ENCODE peak calls at places on chromosomes 2 and 18, in four cellular contexts. W, F, B and G are unnamed samples.

GRCh38 chr2:43158259-43158880 is 68.0 kb downstream of the ZFP36L2 start:
- DNase-seq in W (no peak), F (no peak), B (peak), G (no peak)

GRCh38 chr18:35572644-35573043 is 8.9 kb upstream of the GALNT1 start:
- DNase-seq in W (no peak), F (no peak), B (no peak), G (no peak)

GRCh38 chr2:20072436-20073158 is 21.2 kb upstream of the LAPTM4A start:
- DNase-seq in W (no peak), F (no peak), B (no peak), G (no peak)

GRCh38 chr2:142286618-142287017 is 155.8 kb upstream of the LRP1B start:
- DNase-seq in W (no peak), F (no peak), B (peak), G (peak)

GRCh38 chr2:179302764-179303561 is 38.3 kb upstream of the SESTD1 start:
- DNase-seq in W (no peak), F (no peak), B (no peak), G (no peak)

GRCh38 chr2:33013684-33014110 is 66.9 kb downstream of the LTBP1 start:
- DNase-seq in W (no peak), F (no peak), B (no peak), G (no peak)

GRCh38 chr18:5630057-5630765 is 86.4 kb upstream of the EPB41L3 start:
- DNase-seq in W (no peak), F (peak), B (no peak), G (peak)

GRCh38 chr2:204321910-204322765 is 223.1 kb upstream of the PARD3B start:
- DNase-seq in W (no peak), F (no peak), B (no peak), G (no peak)

GRCh38 chr2:176291768-176292393 is 22.6 kb downstream of the MTX2 start:
- DNase-seq in W (peak), F (no peak), B (peak), G (no peak)

GRCh38 chr2:120858361-120858760 is 122.7 kb downstream of the GLI2 start:
- DNase-seq in W (no peak), F (no peak), B (no peak), G (no peak)

GRCh38 chr2:234211797-234212196 is 161.3 kb downstream of the SPP2 start:
- DNase-seq in W (no peak), F (no peak), B (no peak), G (no peak)

GRCh38 chr18:2171840-2172625 is 399.3 kb downstream of the METTL4 start:
- DNase-seq in W (no peak), F (no peak), B (peak), G (no peak)

GRCh38 chr2:70627499-70627898 is 73.9 kb upstream of the TGFA start:
- DNase-seq in W (no peak), F (peak), B (peak), G (no peak)

GRCh38 chr2:25982273-25982967 is at the start of gene KIF3C:
- DNase-seq in W (no peak), F (peak), B (peak), G (peak)

GRCh38 chr2:187055463-187055862 is 206.5 kb upstream of the ZSWIM2 start:
- DNase-seq in W (no peak), F (no peak), B (peak), G (no peak)

GRCh38 chr2:129716781-129717559 is 262.5 kb upstream of the RAB6C start:
- DNase-seq in W (no peak), F (no peak), B (no peak), G (no peak)

GRCh38 chr2:67318966-67319590 is 78.1 kb upstream of the ETAA1 start:
- DNase-seq in W (no peak), F (no peak), B (no peak), G (no peak)

GRCh38 chr2:194883711-194884110 is 773.3 kb upstream of the SLC39A10 start:
- DNase-seq in W (no peak), F (no peak), B (no peak), G (no peak)

GRCh38 chr18:68103561-68103960 is 587.0 kb upstream of the DSEL start:
- DNase-seq in W (no peak), F (no peak), B (no peak), G (no peak)

GRCh38 chr2:132392211-132392610 is 24.4 kb upstream of the GPR39 start:
- DNase-seq in W (no peak), F (no peak), B (no peak), G (no peak)
- TF ChIP-seq SP1 in W (no peak), F (no peak), B (no peak), G (no peak)

GRCh38 chr18:8601277-8602032 is 7.8 kb upstream of the RAB12 start:
- DNase-seq in W (peak), F (no peak), B (no peak), G (no peak)
- TF ChIP-seq FOXM1 in W (peak), F (no peak), B (no peak), G (no peak)

DNA sequence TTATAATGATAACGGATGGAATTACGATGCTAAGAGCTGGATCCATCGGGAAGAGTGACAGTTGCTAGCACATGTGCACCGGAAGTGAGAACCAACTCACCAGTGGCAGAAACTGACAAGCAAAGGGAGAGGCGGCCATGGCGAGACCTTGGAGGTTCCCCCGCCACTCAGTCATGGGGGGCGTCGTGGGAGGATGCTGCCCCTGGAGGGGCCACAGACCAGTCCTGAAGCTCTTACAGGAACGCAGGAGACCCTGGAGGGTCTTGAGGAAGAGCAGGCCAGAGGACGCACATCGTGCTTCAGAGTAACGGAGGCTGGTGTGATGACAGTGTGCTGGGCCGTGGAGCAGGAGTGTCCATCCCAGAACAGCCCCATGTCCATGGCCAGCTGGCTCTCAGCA is 53.1 kb upstream of the KCNG2 start:
- DNase-seq in W (no peak), F (no peak), B (no peak), G (no peak)
- TF ChIP-seq BHLHE40 in W (no peak), F (no peak), B (no peak), G (no peak)

DNA sequence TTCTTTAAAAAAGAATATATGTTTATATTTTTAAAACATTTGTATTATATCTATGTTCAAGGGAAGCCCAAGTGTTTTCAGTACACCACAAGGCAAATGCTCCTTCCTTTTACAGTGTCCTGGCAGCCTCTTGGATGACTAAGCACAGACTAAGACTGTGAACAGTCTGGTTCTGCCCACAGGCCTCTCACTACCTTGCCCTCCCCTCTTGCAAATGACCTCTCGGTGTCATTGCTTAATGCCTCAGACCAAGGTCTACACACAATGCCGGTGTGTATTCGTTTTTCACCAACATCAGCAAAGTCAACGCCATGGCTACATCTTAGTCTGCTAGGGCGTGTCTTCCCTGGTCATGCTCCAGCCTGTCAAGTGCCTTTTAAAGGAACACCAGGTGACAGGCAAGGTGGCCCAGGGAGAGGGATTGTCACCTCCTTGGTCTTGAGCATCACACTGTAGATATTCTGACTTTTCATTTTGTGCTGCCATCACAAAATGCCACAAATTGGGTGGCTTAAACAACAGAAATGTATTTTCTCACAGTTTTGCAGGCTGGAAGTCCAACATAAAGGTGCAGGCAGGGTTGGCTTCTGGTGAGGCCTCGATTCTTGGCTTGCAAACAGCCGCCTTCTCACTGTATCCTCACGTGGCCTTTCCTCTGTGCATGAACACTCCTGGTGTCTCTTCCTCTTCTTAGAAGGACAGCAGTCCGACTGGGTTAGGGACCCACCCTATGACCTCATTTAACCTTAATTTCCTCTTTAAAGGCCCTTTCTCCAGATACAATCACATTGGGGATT is 266.4 kb downstream of the KLHL29 start:
- DNase-seq in W (no peak), F (no peak), B (peak), G (no peak)
- TF ChIP-seq SP1 in W (no peak), F (no peak), B (no peak), G (no peak)

GRCh38 chr2:63827749-63828148 is 13.9 kb upstream of the UGP2 start:
- DNase-seq in W (no peak), F (no peak), B (peak), G (no peak)
- TF ChIP-seq FOXM1 in W (no peak), F (no peak), B (no peak), G (no peak)

GRCh38 chr2:51028829-51029228 is 3.1 kb downstream of the NRXN1 start:
- DNase-seq in W (no peak), F (no peak), B (no peak), G (no peak)
- TF ChIP-seq BHLHE40 in W (no peak), F (no peak), B (no peak), G (no peak)

GRCh38 chr18:22132763-22133162 is 36.6 kb upstream of the GATA6 start:
- DNase-seq in W (no peak), F (no peak), B (no peak), G (no peak)

GRCh38 chr18:22132258-22132657 is 37.1 kb upstream of the GATA6 start:
- DNase-seq in W (no peak), F (no peak), B (no peak), G (no peak)

GRCh38 chr18:22141211-22141610 is 28.2 kb upstream of the GATA6 start:
- DNase-seq in W (no peak), F (no peak), B (no peak), G (no peak)

DNA sequence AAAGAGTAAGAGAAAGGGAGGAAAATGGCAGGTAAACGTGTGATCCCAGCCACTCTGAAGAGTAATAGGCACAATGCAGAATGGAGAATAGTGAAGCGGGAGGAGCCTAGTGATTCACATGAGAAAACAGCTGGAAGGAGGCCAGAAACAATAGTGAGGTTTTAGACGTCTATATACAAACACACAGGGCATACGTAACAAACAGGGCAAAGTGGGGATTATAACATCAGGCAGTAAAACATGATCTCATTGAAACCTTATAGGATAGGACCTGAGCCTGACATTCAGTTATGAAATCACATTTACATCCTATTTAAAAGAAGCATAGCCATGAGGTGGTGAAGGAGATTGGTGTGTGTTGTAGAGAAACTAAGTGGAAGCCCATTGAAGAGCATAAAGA is 33.0 kb upstream of the GATA6 start:
- DNase-seq in W (no peak), F (no peak), B (no peak), G (peak)
- TF ChIP-seq SP1 in W (no peak), F (no peak), B (no peak), G (no peak)

DNA sequence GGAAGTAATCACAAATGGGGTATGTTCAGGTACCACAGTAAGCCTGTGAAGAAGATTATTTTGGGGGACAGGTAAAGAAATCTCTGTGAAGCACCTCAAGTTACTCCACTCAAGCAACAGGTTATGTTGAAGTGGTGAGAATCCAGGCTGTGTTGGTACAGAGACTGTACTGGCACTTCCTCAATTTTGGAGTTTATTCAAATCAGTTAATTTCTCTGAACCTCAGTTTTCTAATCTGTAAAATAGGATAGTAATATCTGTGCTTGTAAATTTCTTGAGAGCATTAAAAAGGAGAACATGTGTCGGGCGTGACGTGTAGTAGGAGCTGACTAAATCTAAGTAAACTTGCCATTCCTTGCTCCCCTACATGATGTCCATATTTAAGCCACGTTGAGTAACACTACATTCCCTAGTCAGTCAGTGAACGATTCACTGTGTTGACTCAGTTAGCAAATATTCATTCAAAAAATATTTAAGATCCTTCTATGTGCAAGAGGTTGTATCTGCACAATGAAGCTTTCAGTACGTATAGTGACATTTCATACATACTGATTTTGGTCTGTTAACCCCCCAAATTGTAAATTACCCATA is 504.2 kb downstream of the ZEB2 start:
- DNase-seq in W (no peak), F (no peak), B (no peak), G (no peak)
- TF ChIP-seq FOXM1 in W (no peak), F (no peak), B (no peak), G (no peak)